ENCODE peak calls at places on chromosomes 13 and 19, in eight cellular contexts. One of them, this sample, is unnamed.

GRCh38 chr13:25886438-25887214 is 165.2 kb downstream of the SHISA2 start:
- DNase-seq in IMR-90: peak; percentile 44
- DNase-seq in psoas muscle: no peak
- DNase-seq in dorsolateral prefrontal cortex: no peak
- DNase-seq in colonic mucosa: no peak
- DNase-seq in HFFc6: no peak
- DNase-seq in H9: no peak
- DNase-seq in PC-3: peak; percentile 91
- DNase-seq in this sample: no peak

GRCh38 chr13:51998723-51999471 is 12.4 kb downstream of the ATP7B start:
- DNase-seq in psoas muscle: no peak
- DNase-seq in HFFc6: no peak
- DNase-seq in H9: no peak
- DNase-seq in PC-3: peak; percentile 22
- DNase-seq in colonic mucosa: no peak
- DNase-seq in IMR-90: no peak
- DNase-seq in dorsolateral prefrontal cortex: no peak
- DNase-seq in this sample: no peak

GRCh38 chr19:38361633-38362075 is 12.7 kb upstream of the PSMD8 start:
- DNase-seq in IMR-90: peak; percentile 57
- DNase-seq in HFFc6: peak; percentile 43
- DNase-seq in dorsolateral prefrontal cortex: peak; percentile 71
- DNase-seq in colonic mucosa: peak; percentile 84
- DNase-seq in H9: peak; percentile 98
- DNase-seq in psoas muscle: peak; percentile 68
- DNase-seq in PC-3: peak; percentile 66
- DNase-seq in this sample: no peak

GRCh38 chr19:32232449-32232848 is 113.0 kb upstream of the ZNF507 start:
- DNase-seq in colonic mucosa: no peak
- DNase-seq in psoas muscle: no peak
- DNase-seq in PC-3: no peak
- DNase-seq in HFFc6: no peak
- DNase-seq in dorsolateral prefrontal cortex: no peak
- DNase-seq in IMR-90: no peak
- DNase-seq in H9: no peak
- DNase-seq in this sample: no peak

GRCh38 chr13:30619731-30620130 is 2.0 kb downstream of the USPL1 start:
- DNase-seq in HFFc6: no peak
- DNase-seq in psoas muscle: no peak
- DNase-seq in IMR-90: no peak
- DNase-seq in dorsolateral prefrontal cortex: no peak
- DNase-seq in colonic mucosa: no peak
- DNase-seq in H9: no peak
- DNase-seq in PC-3: peak; percentile 10
- DNase-seq in this sample: no peak

GRCh38 chr13:102597029-102598015 is 536 bp downstream of the TPP2 start:
- DNase-seq in HFFc6: peak; percentile 15
- DNase-seq in psoas muscle: peak; percentile 40
- DNase-seq in H9: no peak
- DNase-seq in dorsolateral prefrontal cortex: peak; percentile 56
- DNase-seq in IMR-90: peak; percentile 52
- DNase-seq in colonic mucosa: peak; percentile 39
- DNase-seq in PC-3: peak; percentile 34
- DNase-seq in this sample: no peak

GRCh38 chr13:30806784-30807183 is 71.4 kb downstream of the ALOX5AP start:
- DNase-seq in dorsolateral prefrontal cortex: no peak
- DNase-seq in HFFc6: peak; percentile 76
- DNase-seq in psoas muscle: no peak
- DNase-seq in colonic mucosa: no peak
- DNase-seq in IMR-90: peak; percentile 88
- DNase-seq in PC-3: peak; percentile 68
- DNase-seq in H9: no peak
- DNase-seq in this sample: peak; percentile 52

GRCh38 chr19:682678-683320 is 6.6 kb downstream of the FSTL3 start:
- DNase-seq in IMR-90: no peak
- DNase-seq in PC-3: no peak
- DNase-seq in colonic mucosa: no peak
- DNase-seq in dorsolateral prefrontal cortex: no peak
- DNase-seq in H9: no peak
- DNase-seq in HFFc6: no peak
- DNase-seq in psoas muscle: no peak
- DNase-seq in this sample: no peak

GRCh38 chr13:111488466-111489132 is 168.2 kb downstream of the TEX29 start:
- DNase-seq in IMR-90: no peak
- DNase-seq in HFFc6: no peak
- DNase-seq in H9: no peak
- DNase-seq in PC-3: no peak
- DNase-seq in colonic mucosa: peak; percentile 5
- DNase-seq in psoas muscle: no peak
- DNase-seq in dorsolateral prefrontal cortex: no peak
- DNase-seq in this sample: no peak

GRCh38 chr19:6065685-6066365 is 44.5 kb downstream of the RFX2 start:
- DNase-seq in PC-3: peak; percentile 76
- DNase-seq in HFFc6: no peak
- DNase-seq in psoas muscle: peak; percentile 30
- DNase-seq in H9: peak; percentile 45
- DNase-seq in dorsolateral prefrontal cortex: no peak
- DNase-seq in colonic mucosa: peak; percentile 60
- DNase-seq in IMR-90: peak; percentile 30
- DNase-seq in this sample: no peak

GRCh38 chr13:48334534-48335127 is 31.1 kb downstream of the RB1 start:
- DNase-seq in HFFc6: peak; percentile 22
- DNase-seq in H9: no peak
- DNase-seq in psoas muscle: no peak
- DNase-seq in dorsolateral prefrontal cortex: no peak
- DNase-seq in IMR-90: peak; percentile 45
- DNase-seq in PC-3: peak; percentile 49
- DNase-seq in colonic mucosa: no peak
- DNase-seq in this sample: no peak

GRCh38 chr13:71751074-71751473 is 115.9 kb downstream of the DACH1 start:
- DNase-seq in HFFc6: no peak
- DNase-seq in dorsolateral prefrontal cortex: no peak
- DNase-seq in IMR-90: no peak
- DNase-seq in H9: no peak
- DNase-seq in psoas muscle: no peak
- DNase-seq in colonic mucosa: no peak
- DNase-seq in PC-3: no peak
- DNase-seq in this sample: no peak

GRCh38 chr19:39053276-39054090 is 21.1 kb upstream of the FBXO27 start:
- DNase-seq in psoas muscle: no peak
- DNase-seq in H9: no peak
- DNase-seq in dorsolateral prefrontal cortex: peak; percentile 60
- DNase-seq in PC-3: no peak
- DNase-seq in IMR-90: no peak
- DNase-seq in colonic mucosa: peak; percentile 41
- DNase-seq in HFFc6: no peak
- DNase-seq in this sample: no peak

GRCh38 chr13:41762796-41763195 is 198.1 kb downstream of the VWA8 start:
- DNase-seq in HFFc6: no peak
- DNase-seq in PC-3: no peak
- DNase-seq in H9: no peak
- DNase-seq in psoas muscle: no peak
- DNase-seq in dorsolateral prefrontal cortex: no peak
- DNase-seq in colonic mucosa: no peak
- DNase-seq in IMR-90: no peak
- DNase-seq in this sample: no peak

GRCh38 chr19:13315495-13315894 is 165.3 kb downstream of the IER2 start:
- DNase-seq in PC-3: no peak
- DNase-seq in IMR-90: no peak
- DNase-seq in dorsolateral prefrontal cortex: no peak
- DNase-seq in H9: no peak
- DNase-seq in psoas muscle: no peak
- DNase-seq in colonic mucosa: no peak
- DNase-seq in HFFc6: no peak
- DNase-seq in this sample: no peak

GRCh38 chr19:55014714-55015113 is 23.4 kb downstream of the GP6 start:
- DNase-seq in HFFc6: no peak
- DNase-seq in colonic mucosa: no peak
- DNase-seq in dorsolateral prefrontal cortex: no peak
- DNase-seq in PC-3: peak; percentile 25
- DNase-seq in H9: no peak
- DNase-seq in psoas muscle: no peak
- DNase-seq in IMR-90: no peak
- DNase-seq in this sample: no peak

GRCh38 chr13:28637714-28638355 is 21.1 kb upstream of the POMP start:
- DNase-seq in psoas muscle: no peak
- DNase-seq in IMR-90: no peak
- DNase-seq in H9: no peak
- DNase-seq in HFFc6: no peak
- DNase-seq in colonic mucosa: no peak
- DNase-seq in dorsolateral prefrontal cortex: no peak
- DNase-seq in PC-3: no peak
- DNase-seq in this sample: no peak

GRCh38 chr13:84917252-84917878 is 881.9 kb downstream of the SLITRK6 start:
- DNase-seq in dorsolateral prefrontal cortex: no peak
- DNase-seq in IMR-90: peak; percentile 31
- DNase-seq in colonic mucosa: no peak
- DNase-seq in H9: no peak
- DNase-seq in PC-3: peak; percentile 60
- DNase-seq in HFFc6: no peak
- DNase-seq in psoas muscle: no peak
- DNase-seq in this sample: peak; percentile 6

GRCh38 chr13:76331948-76332712 is 554.1 kb downstream of the KCTD12 start:
- DNase-seq in H9: no peak
- DNase-seq in PC-3: no peak
- DNase-seq in colonic mucosa: no peak
- DNase-seq in dorsolateral prefrontal cortex: no peak
- DNase-seq in psoas muscle: no peak
- DNase-seq in HFFc6: no peak
- DNase-seq in IMR-90: peak; percentile 56
- DNase-seq in this sample: no peak

GRCh38 chr13:108349269-108349668 is 79.8 kb downstream of the TNFSF13B start:
- DNase-seq in H9: no peak
- DNase-seq in PC-3: no peak
- DNase-seq in IMR-90: no peak
- DNase-seq in HFFc6: no peak
- DNase-seq in dorsolateral prefrontal cortex: no peak
- DNase-seq in psoas muscle: no peak
- DNase-seq in colonic mucosa: no peak
- DNase-seq in this sample: no peak

GRCh38 chr19:18322318-18322758 is 538 bp downstream of the LSM4 start:
- DNase-seq in H9: no peak
- DNase-seq in dorsolateral prefrontal cortex: no peak
- DNase-seq in psoas muscle: peak; percentile 49
- DNase-seq in IMR-90: peak; percentile 65
- DNase-seq in colonic mucosa: peak; percentile 87
- DNase-seq in HFFc6: peak; percentile 52
- DNase-seq in PC-3: peak; percentile 43
- DNase-seq in this sample: no peak

DNA sequence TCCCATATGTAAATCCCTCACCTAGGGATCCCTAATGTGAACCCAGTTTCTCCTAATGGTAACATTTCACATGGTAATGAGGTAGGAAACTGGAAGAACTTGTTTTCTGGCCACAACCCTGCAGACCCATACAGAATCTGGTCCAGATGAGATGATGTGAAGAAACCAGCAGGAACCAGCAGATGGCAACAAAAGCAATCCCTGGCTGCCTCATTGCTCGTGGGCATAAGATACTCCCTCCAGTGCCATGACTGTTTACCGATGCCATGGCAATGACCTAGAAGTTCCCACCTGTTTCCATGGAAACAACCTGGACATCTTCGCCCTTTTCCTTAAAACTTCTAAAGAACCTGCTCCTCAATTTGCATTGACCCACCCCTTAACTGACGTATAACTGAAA is 1.4 kb upstream of the CD209 start:
- DNase-seq in PC-3: peak; percentile 82
- DNase-seq in dorsolateral prefrontal cortex: no peak
- DNase-seq in IMR-90: peak; percentile 7
- DNase-seq in psoas muscle: no peak
- DNase-seq in colonic mucosa: no peak
- DNase-seq in HFFc6: peak; percentile 13
- DNase-seq in H9: peak; percentile 86
- DNase-seq in this sample: no peak
- TF ChIP-seq CTCF in PC-3: peak; percentile 77
- TF ChIP-seq CTCF in dorsolateral prefrontal cortex: no peak
- TF ChIP-seq CTCF in IMR-90: no peak
- TF ChIP-seq CTCF in psoas muscle: no peak
- TF ChIP-seq CTCF in colonic mucosa: no peak
- TF ChIP-seq CTCF in HFFc6: peak; percentile 29
- TF ChIP-seq CTCF in H9: peak; percentile 67
- TF ChIP-seq CTCF in this sample: peak; percentile 3

DNA sequence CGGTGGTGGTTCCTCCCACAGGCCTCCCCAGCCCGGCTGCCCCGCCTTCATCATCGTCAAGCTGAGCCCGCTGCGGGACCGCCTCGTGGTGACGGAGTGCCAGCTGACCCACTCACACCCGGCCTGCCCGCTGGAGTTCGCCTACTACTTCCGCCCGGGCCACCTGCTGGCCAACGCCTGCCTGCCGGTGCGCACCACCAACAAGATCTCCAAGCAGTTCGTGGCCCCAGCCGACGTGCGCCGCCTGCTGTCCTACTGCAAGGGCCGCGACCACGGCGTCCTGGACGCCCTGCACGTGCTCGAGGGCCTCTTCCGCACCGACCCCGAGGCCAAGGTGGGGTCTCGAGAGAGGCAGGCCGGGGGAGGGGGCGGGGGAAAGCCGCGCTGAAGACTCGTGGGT is 12.0 kb downstream of the ZSWIM9 start:
- DNase-seq in dorsolateral prefrontal cortex: no peak
- DNase-seq in colonic mucosa: no peak
- DNase-seq in H9: peak; percentile 63
- DNase-seq in psoas muscle: no peak
- DNase-seq in PC-3: no peak
- DNase-seq in IMR-90: no peak
- DNase-seq in HFFc6: no peak
- DNase-seq in this sample: no peak
- TF ChIP-seq CTCF in dorsolateral prefrontal cortex: no peak
- TF ChIP-seq CTCF in colonic mucosa: no peak
- TF ChIP-seq CTCF in H9: peak; percentile 40
- TF ChIP-seq CTCF in psoas muscle: no peak
- TF ChIP-seq CTCF in PC-3: no peak
- TF ChIP-seq CTCF in IMR-90: no peak
- TF ChIP-seq CTCF in HFFc6: peak; percentile 49
- TF ChIP-seq CTCF in this sample: no peak

DNA sequence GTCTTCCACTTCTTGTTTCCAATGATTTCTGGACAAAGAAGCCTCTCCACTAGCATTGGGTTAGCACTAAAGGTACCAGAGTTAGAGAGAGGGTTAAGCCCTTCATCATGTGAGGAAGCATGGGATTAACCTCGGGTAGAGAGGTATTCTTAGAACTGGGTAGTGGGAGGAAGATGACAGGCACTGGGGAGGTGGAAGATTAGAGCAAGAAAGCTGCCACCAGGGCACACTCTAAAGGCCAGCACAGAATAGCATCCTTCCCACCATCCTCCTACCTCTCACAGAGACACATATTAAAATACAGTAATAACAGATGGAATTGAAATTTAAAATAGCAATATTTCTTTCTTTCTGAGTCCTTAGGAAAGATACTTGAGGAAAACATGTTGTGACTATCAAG is 84.5 kb upstream of the PCDH20 start:
- DNase-seq in psoas muscle: no peak
- DNase-seq in HFFc6: no peak
- DNase-seq in H9: no peak
- DNase-seq in PC-3: no peak
- DNase-seq in colonic mucosa: no peak
- DNase-seq in IMR-90: no peak
- DNase-seq in dorsolateral prefrontal cortex: no peak
- DNase-seq in this sample: no peak
- TF ChIP-seq CTCF in psoas muscle: no peak
- TF ChIP-seq CTCF in HFFc6: no peak
- TF ChIP-seq CTCF in H9: no peak
- TF ChIP-seq CTCF in PC-3: no peak
- TF ChIP-seq CTCF in colonic mucosa: no peak
- TF ChIP-seq CTCF in IMR-90: no peak
- TF ChIP-seq CTCF in dorsolateral prefrontal cortex: no peak
- TF ChIP-seq CTCF in this sample: no peak

GRCh38 chr19:29745253-29745652 is 30.2 kb upstream of the C19orf12 start:
- DNase-seq in H9: peak; percentile 72
- DNase-seq in dorsolateral prefrontal cortex: no peak
- DNase-seq in colonic mucosa: no peak
- DNase-seq in HFFc6: no peak
- DNase-seq in IMR-90: no peak
- DNase-seq in psoas muscle: no peak
- DNase-seq in PC-3: no peak
- DNase-seq in this sample: no peak
- TF ChIP-seq CTCF in H9: peak; percentile 72
- TF ChIP-seq CTCF in dorsolateral prefrontal cortex: no peak
- TF ChIP-seq CTCF in colonic mucosa: no peak
- TF ChIP-seq CTCF in HFFc6: peak; percentile 59
- TF ChIP-seq CTCF in IMR-90: no peak
- TF ChIP-seq CTCF in psoas muscle: no peak
- TF ChIP-seq CTCF in PC-3: peak; percentile 28
- TF ChIP-seq CTCF in this sample: peak; percentile 29

This sample was measured in HFF-Myc.